ENCODE peak calls at places on chromosome 5, in ten cellular contexts. M is spleen, A is cardiac fibroblast, Q is uterus, O is left ventricle myocardium inferior, S is GM23338, J is glutamatergic neuron, W is DND-41, I is foreskin fibroblast, U is IMR-90. C is an unnamed sample.

GRCh38 chr5:83636141-83636540 is 84.5 kb downstream of the HAPLN1 start:
- DNase-seq in M (no peak), A (peak), Q (no peak), O (no peak), S (no peak), J (no peak), W (no peak), I (peak), U (peak), C (no peak)

GRCh38 chr5:127968998-127969397 is 114.6 kb upstream of the SLC12A2 start:
- DNase-seq in M (no peak), A (peak), Q (no peak), O (no peak), S (no peak), J (no peak), W (no peak), I (no peak), U (no peak), C (no peak)

GRCh38 chr5:138469540-138470321 is 4.5 kb downstream of the EGR1 start:
- DNase-seq in M (no peak), A (peak), Q (peak), O (no peak), S (no peak), J (no peak), W (no peak), I (peak), U (peak), C (no peak)

GRCh38 chr5:69099302-69099701 is 5.5 kb downstream of the SLC30A5 start:
- DNase-seq in M (no peak), A (no peak), Q (no peak), O (no peak), S (no peak), J (no peak), W (no peak), I (no peak), U (no peak), C (no peak)

GRCh38 chr5:131328536-131329186 is 64.8 kb downstream of the CDC42SE2 start:
- DNase-seq in M (no peak), A (peak), Q (no peak), O (no peak), S (no peak), J (no peak), W (no peak), I (peak), U (peak), C (no peak)

GRCh38 chr5:60365001-60365400 is 335.0 kb downstream of the DEPDC1B start:
- DNase-seq in M (no peak), A (no peak), Q (no peak), O (no peak), S (no peak), J (no peak), W (no peak), I (no peak), U (no peak), C (no peak)

GRCh38 chr5:139061274-139061673 is 136.9 kb downstream of the SIL1 start:
- DNase-seq in M (no peak), A (peak), Q (peak), O (peak), S (no peak), J (no peak), W (no peak), I (peak), U (peak), C (no peak)

GRCh38 chr5:78003914-78004313 is 227.8 kb upstream of the TBCA start:
- DNase-seq in M (no peak), A (peak), Q (no peak), O (no peak), S (no peak), J (peak), W (no peak), I (no peak), U (no peak), C (no peak)

GRCh38 chr5:172777381-172778222 is 6.6 kb upstream of the DUSP1 start:
- DNase-seq in M (peak), A (peak), Q (peak), O (peak), S (no peak), J (no peak), W (peak), I (peak), U (peak), C (peak)

GRCh38 chr5:149128023-149128875 is 13.0 kb upstream of the ABLIM3 start:
- DNase-seq in M (no peak), A (peak), Q (no peak), O (no peak), S (peak), J (peak), W (peak), I (peak), U (peak), C (no peak)

GRCh38 chr5:167614294-167615104 is 676.9 kb upstream of the WWC1 start:
- DNase-seq in M (no peak), A (no peak), Q (no peak), O (no peak), S (peak), J (no peak), W (no peak), I (no peak), U (peak), C (no peak)

GRCh38 chr5:1545798-1546355 is 22.1 kb upstream of the LPCAT1 start:
- DNase-seq in M (no peak), A (peak), Q (no peak), O (no peak), S (no peak), J (no peak), W (no peak), I (no peak), U (no peak), C (no peak)

GRCh38 chr5:143648696-143649095 is 163.3 kb upstream of the HMHB1 start:
- DNase-seq in M (no peak), A (peak), Q (no peak), O (no peak), S (peak), J (no peak), W (peak), I (no peak), U (no peak), C (no peak)

GRCh38 chr5:80998590-80998979 is 38.4 kb downstream of the RASGRF2 start:
- DNase-seq in M (no peak), A (no peak), Q (no peak), O (no peak), S (no peak), J (no peak), W (no peak), I (no peak), U (no peak), C (no peak)

GRCh38 chr5:145806923-145807322 is 28.2 kb downstream of the PRELID2 start:
- DNase-seq in M (no peak), A (peak), Q (no peak), O (no peak), S (no peak), J (no peak), W (no peak), I (no peak), U (peak), C (no peak)

GRCh38 chr5:167723254-167723871 is 568.1 kb upstream of the WWC1 start:
- DNase-seq in M (peak), A (peak), Q (peak), O (peak), S (peak), J (peak), W (peak), I (peak), U (peak), C (peak)

GRCh38 chr5:351911-352225 is 30.4 kb downstream of the AHRR start:
- DNase-seq in M (no peak), A (no peak), Q (no peak), O (no peak), S (no peak), J (no peak), W (no peak), I (no peak), U (no peak), C (no peak)

GRCh38 chr5:173718469-173718868 is 102.0 kb upstream of the BOD1 start:
- DNase-seq in M (no peak), A (no peak), Q (no peak), O (no peak), S (no peak), J (no peak), W (no peak), I (no peak), U (no peak), C (no peak)

GRCh38 chr5:37400501-37400900 is 21.4 kb downstream of the WDR70 start:
- DNase-seq in M (no peak), A (peak), Q (no peak), O (no peak), S (no peak), J (no peak), W (no peak), I (no peak), U (peak), C (no peak)

GRCh38 chr5:128358826-128359225 is 179.2 kb downstream of the FBN2 start:
- DNase-seq in M (no peak), A (peak), Q (no peak), O (no peak), S (no peak), J (no peak), W (no peak), I (peak), U (peak), C (no peak)

GRCh38 chr5:81245871-81246235 is 12.7 kb downstream of the CKMT2 start:
- DNase-seq in M (no peak), A (no peak), Q (no peak), O (no peak), S (no peak), J (no peak), W (no peak), I (no peak), U (no peak), C (no peak)

GRCh38 chr5:98905857-98906688 is 22.7 kb downstream of the CHD1 start:
- DNase-seq in M (no peak), A (peak), Q (no peak), O (no peak), S (peak), J (no peak), W (no peak), I (peak), U (peak), C (no peak)

GRCh38 chr5:85320495-85320894 is 935.8 kb upstream of the EDIL3 start:
- DNase-seq in M (no peak), A (no peak), Q (no peak), O (no peak), S (peak), J (no peak), W (no peak), I (no peak), U (no peak), C (no peak)

GRCh38 chr5:139193928-139194327 is 4.2 kb downstream of the SIL1 start:
- DNase-seq in M (no peak), A (peak), Q (no peak), O (no peak), S (peak), J (no peak), W (no peak), I (peak), U (no peak), C (no peak)

GRCh38 chr5:115414406-115415142 is 118.1 kb upstream of the CCDC112 start:
- DNase-seq in M (no peak), A (peak), Q (peak), O (no peak), S (no peak), J (no peak), W (no peak), I (peak), U (peak), C (no peak)

GRCh38 chr5:60346391-60346790 is 353.6 kb downstream of the DEPDC1B start:
- DNase-seq in M (no peak), A (no peak), Q (no peak), O (no peak), S (no peak), J (no peak), W (no peak), I (no peak), U (no peak), C (no peak)

GRCh38 chr5:176647030-176647869 is at the start of gene TSPAN17:
- DNase-seq in M (peak), A (peak), Q (peak), O (peak), S (peak), J (peak), W (peak), I (peak), U (peak), C (peak)
- TF ChIP-seq CTCF in M (peak), A (no peak), Q (no peak), O (peak), S (no peak), J (no peak), W (peak), I (peak), U (peak), C (no peak)

DNA sequence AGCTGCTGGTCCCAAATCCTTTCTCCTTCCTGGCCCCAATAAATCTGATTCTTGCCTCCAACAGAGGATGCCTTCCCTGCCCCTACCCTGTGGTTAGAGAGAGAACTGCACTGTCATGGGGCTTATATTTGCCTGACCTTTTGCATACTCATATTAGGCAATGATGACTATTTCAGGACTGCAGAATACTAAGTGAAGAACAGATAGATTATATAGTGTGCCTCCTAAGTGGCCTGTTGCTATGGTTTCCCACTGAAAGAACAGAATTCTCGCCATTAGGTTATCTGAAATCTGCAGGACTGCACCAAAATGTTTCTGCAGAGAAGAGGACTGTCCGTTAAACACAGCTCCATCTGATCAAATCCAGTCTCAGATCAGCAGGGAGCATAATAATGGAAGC is 87.3 kb upstream of the CCNG1 start:
- DNase-seq in M (no peak), A (peak), Q (no peak), O (no peak), S (peak), J (no peak), W (no peak), I (peak), U (no peak), C (no peak)
- TF ChIP-seq CTCF in M (no peak), A (peak), Q (no peak), O (no peak), S (no peak), J (peak), W (peak), I (no peak), U (no peak), C (no peak)

DNA sequence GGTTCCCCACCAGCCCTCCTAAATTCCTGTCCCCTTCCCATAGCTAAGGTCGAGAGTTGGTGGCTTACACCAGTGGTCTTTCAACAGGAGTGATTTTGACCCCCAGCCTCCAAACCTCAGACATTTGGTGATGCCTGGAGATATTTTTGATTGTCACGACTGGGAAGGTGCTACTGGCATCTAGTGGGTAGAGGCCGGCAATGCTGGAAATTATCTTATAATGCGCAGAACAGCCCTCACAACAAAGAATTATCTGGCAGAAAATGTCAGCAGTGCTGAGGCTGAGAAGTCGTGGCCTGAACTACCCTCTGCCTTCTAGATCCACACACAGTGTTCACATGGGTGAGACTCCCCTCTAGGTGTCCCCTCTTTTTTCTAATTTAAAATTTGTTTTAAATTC is 69.6 kb downstream of the IL31RA start:
- DNase-seq in M (no peak), A (peak), Q (no peak), O (no peak), S (peak), J (no peak), W (no peak), I (peak), U (no peak), C (no peak)
- TF ChIP-seq CTCF in M (no peak), A (peak), Q (no peak), O (no peak), S (peak), J (no peak), W (peak), I (peak), U (peak), C (no peak)

DNA sequence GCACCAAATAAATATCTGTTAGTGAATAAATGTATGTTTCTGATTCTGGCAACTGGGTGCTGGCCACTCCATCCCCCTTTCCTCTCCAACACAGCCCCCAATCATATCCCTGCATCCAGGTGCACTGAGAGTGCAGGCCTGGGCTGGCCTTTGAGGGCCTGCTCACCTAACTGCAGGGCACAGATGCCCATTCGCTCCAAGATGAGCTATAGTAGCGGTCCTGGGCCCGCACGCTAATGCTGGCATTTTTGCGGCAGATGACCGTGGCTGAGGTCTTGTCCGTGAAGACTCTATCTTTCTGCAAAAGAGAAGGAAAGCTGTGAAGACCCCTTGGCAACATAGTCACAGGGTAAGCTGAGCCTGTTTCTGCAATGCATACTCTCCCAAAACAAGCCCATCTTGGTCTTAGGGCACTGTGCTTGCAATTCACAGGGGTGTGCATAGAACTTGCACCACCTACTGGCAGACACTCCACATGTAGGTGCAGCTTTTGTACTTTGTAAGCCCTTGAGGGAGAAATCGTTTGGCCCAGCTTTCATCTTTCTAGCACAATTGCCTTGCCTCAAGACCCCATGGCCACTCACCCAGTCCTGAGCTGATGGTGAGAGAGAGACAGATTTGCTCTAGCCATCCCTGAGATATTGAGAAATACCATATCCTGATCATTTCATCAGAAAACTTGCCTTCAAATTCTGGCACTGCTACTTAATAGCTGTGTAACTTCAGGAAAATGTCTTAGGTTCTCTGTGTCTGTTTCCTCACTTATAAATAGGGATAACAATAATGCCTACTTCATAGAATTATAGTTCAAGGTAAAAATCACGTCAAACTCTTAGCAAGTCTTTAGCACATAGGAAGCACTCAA is 13.5 kb downstream of the IL12B start:
- DNase-seq in M (no peak), A (peak), Q (no peak), O (no peak), S (peak), J (peak), W (peak), I (peak), U (peak), C (no peak)
- TF ChIP-seq CTCF in M (peak), A (peak), Q (peak), O (peak), S (peak), J (peak), W (peak), I (peak), U (peak), C (peak)

C was measured in natural killer cell.